ENCODE peak calls at places on chromosomes 6 and 20, in nine cellular contexts. F is IMR-90, D is GM23248, K is OCI-LY7, J is PC-9, M is MM.1S, Q is neural progenitor cell, Z is GM12878, Y is PC-3. I is an unnamed sample. For H4K20me1 and H3K9me3, the result is how much of the 10 kb centered on the place peaks cover.

GRCh38 chr6:101832371-101832770 is 438.9 kb downstream of the GRIK2 start:
- DNase-seq in F (no peak), D (no peak), K (no peak), J (no peak), M (no peak), Q (no peak), Z (no peak), Y (no peak), I (no peak)

GRCh38 chr20:57317789-57318371 is 11.7 kb upstream of the SPO11 start:
- DNase-seq in F (no peak), D (no peak), K (peak), J (peak), M (no peak), Q (no peak), Z (no peak), Y (no peak), I (peak)

GRCh38 chr6:112145080-112145573 is 57.7 kb downstream of the FAM229B start:
- DNase-seq in F (no peak), D (no peak), K (no peak), J (no peak), M (no peak), Q (no peak), Z (no peak), Y (no peak), I (no peak)

GRCh38 chr20:63086421-63087235 is 79.9 kb upstream of the BHLHE23 start:
- DNase-seq in F (no peak), D (no peak), K (no peak), J (no peak), M (no peak), Q (no peak), Z (no peak), Y (no peak), I (no peak)

GRCh38 chr20:20549699-20550098 is 162.7 kb downstream of the RALGAPA2 start:
- DNase-seq in F (peak), D (peak), K (no peak), J (peak), M (no peak), Q (no peak), Z (no peak), Y (peak), I (no peak)

GRCh38 chr6:31452859-31453258 is 45.1 kb upstream of the MICB start:
- DNase-seq in F (no peak), D (no peak), K (no peak), J (no peak), M (no peak), Q (no peak), Z (no peak), Y (no peak), I (no peak)

GRCh38 chr6:140546640-140547039 is 1172.2 kb upstream of the CITED2 start:
- DNase-seq in F (peak), D (peak), K (no peak), J (no peak), M (no peak), Q (no peak), Z (no peak), Y (peak), I (no peak)

GRCh38 chr6:166592818-166593217 is 6.3 kb upstream of the RAMACL start:
- DNase-seq in F (peak), D (peak), K (no peak), J (no peak), M (no peak), Q (no peak), Z (no peak), Y (no peak), I (no peak)

GRCh38 chr20:34797012-34797720 is 28.3 kb downstream of the NCOA6 start:
- DNase-seq in F (no peak), D (no peak), K (no peak), J (no peak), M (no peak), Q (no peak), Z (no peak), Y (no peak), I (no peak)

GRCh38 chr20:34798328-34798727 is 27.1 kb downstream of the NCOA6 start:
- DNase-seq in F (no peak), D (no peak), K (no peak), J (no peak), M (no peak), Q (no peak), Z (no peak), Y (no peak), I (no peak)

GRCh38 chr20:34794006-34794585 is 31.4 kb downstream of the NCOA6 start:
- DNase-seq in F (no peak), D (no peak), K (no peak), J (no peak), M (no peak), Q (no peak), Z (no peak), Y (no peak), I (no peak)

GRCh38 chr20:34798871-34799270 is 26.6 kb downstream of the NCOA6 start:
- DNase-seq in F (no peak), D (no peak), K (no peak), J (no peak), M (no peak), Q (no peak), Z (no peak), Y (no peak), I (no peak)
- H4K20me1 ChIP-seq in F (half or more), D (under half), K (under half), J (under half), M (under half), Q (under half), Z (under half), Y (under half), I (under half)

GRCh38 chr6:35969676-35970075 is 48.8 kb upstream of the SRPK1 start:
- DNase-seq in F (peak), D (peak), K (no peak), J (no peak), M (no peak), Q (no peak), Z (no peak), Y (no peak), I (no peak)
- H3K9me3 ChIP-seq in F (under half), D (under half), K (under half), J (under half), M (under half), Q (under half), Z (under half), Y (under half), I (under half)

GRCh38 chr20:17568045-17568788 is 1.7 kb upstream of the DSTN start:
- DNase-seq in F (no peak), D (no peak), K (peak), J (peak), M (no peak), Q (no peak), Z (no peak), Y (peak), I (no peak)
- H3K4me3 ChIP-seq in F (no peak), D (peak), K (no peak), J (peak), M (no peak), Q (peak), Z (no peak), Y (peak), I (no peak)

GRCh38 chr20:1901704-1902103 is 6.5 kb downstream of the SIRPA start:
- DNase-seq in F (no peak), D (no peak), K (no peak), J (no peak), M (no peak), Q (peak), Z (no peak), Y (no peak), I (no peak)
- H4K20me1 ChIP-seq in F (half or more), D (under half), K (under half), J (under half), M (under half), Q (under half), Z (under half), Y (under half), I (under half)

DNA sequence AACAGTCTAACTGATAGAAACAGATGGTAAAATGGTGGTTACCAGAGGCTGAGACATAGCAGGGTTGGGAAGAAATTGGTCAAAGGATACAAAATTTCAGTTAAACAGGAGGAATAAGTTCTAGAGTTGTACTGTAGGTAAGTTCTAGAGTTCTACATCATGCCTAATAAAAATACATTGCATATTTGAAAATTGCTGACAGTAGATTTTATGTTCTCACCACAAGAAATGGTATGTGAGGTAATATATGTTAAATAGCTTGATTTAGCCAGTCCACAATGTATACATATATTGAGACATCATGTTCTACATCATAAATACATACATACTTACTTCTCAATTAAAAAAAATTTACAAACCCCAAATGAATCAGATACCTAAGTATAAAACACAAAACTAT is 8.2 kb downstream of the ZNF322 start:
- DNase-seq in F (no peak), D (no peak), K (no peak), J (no peak), M (no peak), Q (no peak), Z (no peak), Y (no peak), I (no peak)
- H3K9me3 ChIP-seq in F (under half), D (under half), K (under half), J (under half), M (under half), Q (under half), Z (under half), Y (under half), I (under half)

GRCh38 chr20:44603327-44603726 is 20.9 kb downstream of the PKIG start:
- DNase-seq in F (no peak), D (no peak), K (no peak), J (no peak), M (no peak), Q (peak), Z (no peak), Y (no peak), I (no peak)
- H3K4me3 ChIP-seq in F (no peak), D (no peak), K (no peak), J (no peak), M (no peak), Q (no peak), Z (no peak), Y (no peak), I (no peak)

I was measured in Karpas-422.